ENCODE peak calls at places on chromosomes 12 and 14, in six cellular contexts. One of them, this sample, is unnamed.

GRCh38 chr12:58252914-58253313 is 311.5 kb downstream of the ATP23 start:
- DNase-seq in Peyer's patch: no peak
- DNase-seq in T-cell: no peak
- DNase-seq in AG09309: no peak
- DNase-seq in B cell: no peak
- DNase-seq in GM03348: no peak
- DNase-seq in this sample: no peak

GRCh38 chr12:116027551-116027821 is 250.0 kb downstream of the MED13L start:
- DNase-seq in B cell: no peak
- DNase-seq in T-cell: no peak
- DNase-seq in AG09309: no peak
- DNase-seq in Peyer's patch: no peak
- DNase-seq in GM03348: no peak
- DNase-seq in this sample: no peak

GRCh38 chr14:21558703-21559063 is 21.2 kb downstream of the OR10G3 start:
- DNase-seq in GM03348: no peak
- DNase-seq in B cell: no peak
- DNase-seq in AG09309: no peak
- DNase-seq in Peyer's patch: no peak
- DNase-seq in T-cell: no peak
- DNase-seq in this sample: no peak

GRCh38 chr14:93017341-93017797 is 94.4 kb downstream of the CHGA start:
- DNase-seq in GM03348: no peak
- DNase-seq in B cell: no peak
- DNase-seq in T-cell: no peak
- DNase-seq in Peyer's patch: no peak
- DNase-seq in AG09309: no peak
- DNase-seq in this sample: no peak

GRCh38 chr12:95611676-95612309 is 60.5 kb upstream of the USP44 start:
- DNase-seq in B cell: no peak
- DNase-seq in Peyer's patch: no peak
- DNase-seq in AG09309: no peak
- DNase-seq in T-cell: no peak
- DNase-seq in GM03348: no peak
- DNase-seq in this sample: no peak

GRCh38 chr12:102543494-102543893 is 63.1 kb upstream of the IGF1 start:
- DNase-seq in Peyer's patch: no peak
- DNase-seq in AG09309: no peak
- DNase-seq in GM03348: no peak
- DNase-seq in B cell: no peak
- DNase-seq in T-cell: no peak
- DNase-seq in this sample: no peak

GRCh38 chr12:81819991-81820633 is 61.0 kb upstream of the PPFIA2 start:
- DNase-seq in GM03348: no peak
- DNase-seq in T-cell: no peak
- DNase-seq in B cell: no peak
- DNase-seq in AG09309: no peak
- DNase-seq in Peyer's patch: no peak
- DNase-seq in this sample: no peak

GRCh38 chr12:92357584-92358261 is 212.1 kb upstream of the BTG1 start:
- DNase-seq in Peyer's patch: no peak
- DNase-seq in B cell: no peak
- DNase-seq in GM03348: no peak
- DNase-seq in AG09309: no peak
- DNase-seq in T-cell: no peak
- DNase-seq in this sample: no peak

GRCh38 chr12:123936956-123937706 is 35.5 kb downstream of the CCDC92 start:
- DNase-seq in B cell: no peak
- DNase-seq in Peyer's patch: no peak
- DNase-seq in T-cell: no peak
- DNase-seq in GM03348: no peak
- DNase-seq in AG09309: no peak
- DNase-seq in this sample: no peak

GRCh38 chr12:46343122-46343852 is 29.3 kb downstream of the SLC38A2 start:
- DNase-seq in T-cell: no peak
- DNase-seq in AG09309: no peak
- DNase-seq in Peyer's patch: no peak
- DNase-seq in GM03348: no peak
- DNase-seq in B cell: no peak
- DNase-seq in this sample: no peak

GRCh38 chr12:131387281-131388163 is 323.4 kb upstream of the SFSWAP start:
- DNase-seq in Peyer's patch: no peak
- DNase-seq in B cell: no peak
- DNase-seq in T-cell: no peak
- DNase-seq in GM03348: no peak
- DNase-seq in AG09309: no peak
- DNase-seq in this sample: peak

GRCh38 chr14:75563931-75564330 is 14.5 kb upstream of the FLVCR2 start:
- DNase-seq in AG09309: no peak
- DNase-seq in B cell: no peak
- DNase-seq in GM03348: no peak
- DNase-seq in T-cell: no peak
- DNase-seq in Peyer's patch: no peak
- DNase-seq in this sample: no peak